ENCODE peak calls at places on chromosome 18, in nine cellular contexts. One of them, this sample, is unnamed.
A peak's percentile ranks its signal among the peaks of the same experiment; 100 is the strongest.

GRCh38 chr18:68244786-68245185 is 470.1 kb downstream of the TMX3 start:
- DNase-seq in endothelial cell: no peak
- DNase-seq in upper lobe of left lung: no peak
- DNase-seq in neural progenitor cell: no peak
- DNase-seq in colonic mucosa: no peak
- DNase-seq in AG04450: no peak
- DNase-seq in stomach: no peak
- DNase-seq in lower lobe of right lung: no peak
- DNase-seq in PC-9: no peak
- DNase-seq in this sample: peak; percentile 73

GRCh38 chr18:37754141-37754540 is 188.5 kb upstream of the CELF4 start:
- DNase-seq in PC-9: no peak
- DNase-seq in lower lobe of right lung: no peak
- DNase-seq in upper lobe of left lung: peak; percentile 30
- DNase-seq in stomach: no peak
- DNase-seq in neural progenitor cell: no peak
- DNase-seq in endothelial cell: no peak
- DNase-seq in colonic mucosa: no peak
- DNase-seq in AG04450: no peak
- DNase-seq in this sample: no peak

GRCh38 chr18:9103488-9103887 is 989 bp downstream of the NDUFV2 start:
- DNase-seq in neural progenitor cell: no peak
- DNase-seq in upper lobe of left lung: no peak
- DNase-seq in PC-9: no peak
- DNase-seq in lower lobe of right lung: no peak
- DNase-seq in colonic mucosa: no peak
- DNase-seq in AG04450: no peak
- DNase-seq in stomach: no peak
- DNase-seq in endothelial cell: no peak
- DNase-seq in this sample: no peak

GRCh38 chr18:56468379-56468778 is 170.0 kb downstream of the TXNL1 start:
- DNase-seq in upper lobe of left lung: no peak
- DNase-seq in stomach: no peak
- DNase-seq in endothelial cell: no peak
- DNase-seq in PC-9: no peak
- DNase-seq in neural progenitor cell: no peak
- DNase-seq in lower lobe of right lung: no peak
- DNase-seq in colonic mucosa: no peak
- DNase-seq in AG04450: no peak
- DNase-seq in this sample: no peak

GRCh38 chr18:56515522-56515921 is 122.9 kb downstream of the TXNL1 start:
- DNase-seq in endothelial cell: no peak
- DNase-seq in PC-9: no peak
- DNase-seq in upper lobe of left lung: no peak
- DNase-seq in stomach: no peak
- DNase-seq in neural progenitor cell: no peak
- DNase-seq in colonic mucosa: no peak
- DNase-seq in AG04450: no peak
- DNase-seq in lower lobe of right lung: no peak
- DNase-seq in this sample: no peak

GRCh38 chr18:59631583-59632181 is 65.5 kb downstream of the CCBE1 start:
- DNase-seq in lower lobe of right lung: no peak
- DNase-seq in upper lobe of left lung: no peak
- DNase-seq in colonic mucosa: no peak
- DNase-seq in neural progenitor cell: peak; percentile 69
- DNase-seq in stomach: no peak
- DNase-seq in AG04450: no peak
- DNase-seq in PC-9: no peak
- DNase-seq in endothelial cell: peak; percentile 38
- DNase-seq in this sample: no peak

GRCh38 chr18:12744103-12744502 is 41.3 kb downstream of the PSMG2 start:
- DNase-seq in endothelial cell: no peak
- DNase-seq in lower lobe of right lung: no peak
- DNase-seq in AG04450: peak; percentile 47
- DNase-seq in stomach: no peak
- DNase-seq in upper lobe of left lung: no peak
- DNase-seq in colonic mucosa: no peak
- DNase-seq in neural progenitor cell: no peak
- DNase-seq in PC-9: no peak
- DNase-seq in this sample: no peak

GRCh38 chr18:67400502-67401117 is 115.9 kb downstream of the DSEL start:
- DNase-seq in colonic mucosa: no peak
- DNase-seq in upper lobe of left lung: no peak
- DNase-seq in stomach: no peak
- DNase-seq in endothelial cell: no peak
- DNase-seq in PC-9: no peak
- DNase-seq in AG04450: no peak
- DNase-seq in neural progenitor cell: no peak
- DNase-seq in lower lobe of right lung: no peak
- DNase-seq in this sample: peak; percentile 38

GRCh38 chr18:58862851-58863538 is 1.7 kb upstream of the ZNF532 start:
- DNase-seq in endothelial cell: peak; percentile 22
- DNase-seq in colonic mucosa: peak; percentile 39
- DNase-seq in lower lobe of right lung: peak; percentile 51
- DNase-seq in neural progenitor cell: peak; percentile 66
- DNase-seq in PC-9: peak; percentile 18
- DNase-seq in stomach: peak; percentile 27
- DNase-seq in AG04450: no peak
- DNase-seq in upper lobe of left lung: no peak
- DNase-seq in this sample: no peak

GRCh38 chr18:76923485-76924085 is 101.2 kb downstream of the ZNF236 start:
- DNase-seq in endothelial cell: peak; percentile 58
- DNase-seq in colonic mucosa: no peak
- DNase-seq in neural progenitor cell: peak; percentile 46
- DNase-seq in lower lobe of right lung: no peak
- DNase-seq in upper lobe of left lung: no peak
- DNase-seq in stomach: no peak
- DNase-seq in AG04450: no peak
- DNase-seq in PC-9: peak; percentile 8
- DNase-seq in this sample: no peak

GRCh38 chr18:56139792-56140254 is 498.6 kb downstream of the TXNL1 start:
- DNase-seq in endothelial cell: no peak
- DNase-seq in colonic mucosa: no peak
- DNase-seq in PC-9: no peak
- DNase-seq in upper lobe of left lung: no peak
- DNase-seq in neural progenitor cell: no peak
- DNase-seq in AG04450: peak; percentile 72
- DNase-seq in lower lobe of right lung: no peak
- DNase-seq in stomach: peak; percentile 27
- DNase-seq in this sample: peak; percentile 74

GRCh38 chr18:8709248-8710059 is 4.1 kb downstream of the MTCL1 start:
- DNase-seq in AG04450: no peak
- DNase-seq in endothelial cell: no peak
- DNase-seq in stomach: no peak
- DNase-seq in PC-9: no peak
- DNase-seq in upper lobe of left lung: no peak
- DNase-seq in neural progenitor cell: no peak
- DNase-seq in colonic mucosa: no peak
- DNase-seq in lower lobe of right lung: no peak
- DNase-seq in this sample: no peak

GRCh38 chr18:36769172-36769571 is 59.6 kb downstream of the TPGS2 start:
- DNase-seq in colonic mucosa: no peak
- DNase-seq in endothelial cell: no peak
- DNase-seq in AG04450: no peak
- DNase-seq in stomach: no peak
- DNase-seq in neural progenitor cell: no peak
- DNase-seq in upper lobe of left lung: no peak
- DNase-seq in PC-9: no peak
- DNase-seq in lower lobe of right lung: no peak
- DNase-seq in this sample: no peak

DNA sequence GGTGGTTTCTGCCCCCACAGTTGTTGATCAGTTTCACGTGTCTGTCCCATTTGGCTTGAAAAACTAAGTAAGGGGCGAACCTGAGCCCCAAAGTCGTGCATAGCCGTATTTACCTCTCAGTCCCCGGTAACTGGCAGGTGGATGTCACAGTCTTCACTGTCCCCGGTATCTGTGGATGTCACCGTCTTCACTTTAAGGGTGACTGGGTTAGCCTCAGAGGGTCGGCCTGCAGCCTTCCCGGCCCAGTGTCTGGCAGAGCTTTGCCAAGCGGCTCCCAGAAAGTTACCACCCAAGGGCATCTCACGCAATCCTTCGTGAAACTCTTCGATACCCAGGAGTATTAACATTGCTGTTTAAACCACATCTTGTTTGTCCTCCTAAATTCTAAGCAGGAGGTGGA is 125.3 kb upstream of the CTDP1 start:
- DNase-seq in AG04450: no peak
- DNase-seq in stomach: no peak
- DNase-seq in PC-9: no peak
- DNase-seq in colonic mucosa: no peak
- DNase-seq in upper lobe of left lung: no peak
- DNase-seq in neural progenitor cell: no peak
- DNase-seq in endothelial cell: no peak
- DNase-seq in lower lobe of right lung: no peak
- DNase-seq in this sample: no peak
- TF ChIP-seq CTCF in AG04450: no peak
- TF ChIP-seq CTCF in stomach: no peak
- TF ChIP-seq CTCF in PC-9: no peak
- TF ChIP-seq CTCF in colonic mucosa: no peak
- TF ChIP-seq CTCF in upper lobe of left lung: no peak
- TF ChIP-seq CTCF in neural progenitor cell: no peak
- TF ChIP-seq CTCF in endothelial cell: no peak
- TF ChIP-seq CTCF in lower lobe of right lung: no peak
- TF ChIP-seq CTCF in this sample: no peak

GRCh38 chr18:4672152-4672551 is 217.0 kb upstream of the DLGAP1 start:
- DNase-seq in AG04450: no peak
- DNase-seq in lower lobe of right lung: no peak
- DNase-seq in neural progenitor cell: no peak
- DNase-seq in colonic mucosa: no peak
- DNase-seq in upper lobe of left lung: no peak
- DNase-seq in endothelial cell: no peak
- DNase-seq in stomach: no peak
- DNase-seq in PC-9: no peak
- DNase-seq in this sample: no peak

DNA sequence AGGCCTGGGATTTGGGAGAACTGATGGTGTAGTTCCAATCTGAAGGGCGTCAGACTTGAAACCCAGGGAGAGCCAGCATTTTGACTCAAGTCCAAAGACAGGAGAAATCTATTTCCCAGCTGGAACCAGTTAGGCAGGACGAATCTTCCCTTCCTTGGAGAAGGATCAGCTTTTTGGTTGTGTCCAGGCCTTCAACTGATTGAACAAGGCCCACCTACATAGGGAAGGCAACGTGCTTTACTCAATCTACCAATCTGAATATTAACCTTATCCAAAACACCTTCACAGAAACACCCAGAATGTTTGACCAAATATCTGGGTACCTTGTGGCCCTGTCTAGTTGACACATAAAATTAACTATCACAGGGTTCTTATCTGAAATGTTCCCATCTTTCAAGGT is 221.9 kb upstream of the DLGAP1 start:
- DNase-seq in neural progenitor cell: no peak
- DNase-seq in PC-9: no peak
- DNase-seq in AG04450: no peak
- DNase-seq in colonic mucosa: no peak
- DNase-seq in lower lobe of right lung: no peak
- DNase-seq in upper lobe of left lung: no peak
- DNase-seq in stomach: no peak
- DNase-seq in endothelial cell: no peak
- DNase-seq in this sample: no peak
- TF ChIP-seq CTCF in neural progenitor cell: no peak
- TF ChIP-seq CTCF in PC-9: no peak
- TF ChIP-seq CTCF in AG04450: no peak
- TF ChIP-seq CTCF in colonic mucosa: no peak
- TF ChIP-seq CTCF in lower lobe of right lung: no peak
- TF ChIP-seq CTCF in upper lobe of left lung: no peak
- TF ChIP-seq CTCF in stomach: no peak
- TF ChIP-seq CTCF in endothelial cell: no peak
- TF ChIP-seq CTCF in this sample: no peak

GRCh38 chr18:32669549-32670165 is 103.2 kb downstream of the KLHL14 start:
- DNase-seq in lower lobe of right lung: no peak
- DNase-seq in upper lobe of left lung: no peak
- DNase-seq in PC-9: no peak
- DNase-seq in endothelial cell: no peak
- DNase-seq in AG04450: no peak
- DNase-seq in neural progenitor cell: no peak
- DNase-seq in stomach: no peak
- DNase-seq in colonic mucosa: no peak
- DNase-seq in this sample: no peak
- TF ChIP-seq CTCF in lower lobe of right lung: no peak
- TF ChIP-seq CTCF in upper lobe of left lung: no peak
- TF ChIP-seq CTCF in PC-9: no peak
- TF ChIP-seq CTCF in endothelial cell: peak; percentile 51
- TF ChIP-seq CTCF in AG04450: peak; percentile 6
- TF ChIP-seq CTCF in neural progenitor cell: peak; percentile 36
- TF ChIP-seq CTCF in stomach: no peak
- TF ChIP-seq CTCF in colonic mucosa: no peak
- TF ChIP-seq CTCF in this sample: no peak

GRCh38 chr18:45850021-45850420 is 24.5 kb downstream of the SIGLEC15 start:
- DNase-seq in upper lobe of left lung: no peak
- DNase-seq in neural progenitor cell: peak; percentile 42
- DNase-seq in PC-9: no peak
- DNase-seq in colonic mucosa: no peak
- DNase-seq in lower lobe of right lung: no peak
- DNase-seq in stomach: no peak
- DNase-seq in AG04450: no peak
- DNase-seq in endothelial cell: no peak
- DNase-seq in this sample: no peak
- TF ChIP-seq CTCF in upper lobe of left lung: no peak
- TF ChIP-seq CTCF in neural progenitor cell: peak; percentile 45
- TF ChIP-seq CTCF in PC-9: peak; percentile 49
- TF ChIP-seq CTCF in colonic mucosa: no peak
- TF ChIP-seq CTCF in lower lobe of right lung: no peak
- TF ChIP-seq CTCF in stomach: no peak
- TF ChIP-seq CTCF in AG04450: peak; percentile 41
- TF ChIP-seq CTCF in endothelial cell: no peak
- TF ChIP-seq CTCF in this sample: peak; percentile 44

GRCh38 chr18:10230072-10230471 is 224.4 kb upstream of the APCDD1 start:
- DNase-seq in AG04450: peak; percentile 4
- DNase-seq in lower lobe of right lung: no peak
- DNase-seq in endothelial cell: no peak
- DNase-seq in stomach: no peak
- DNase-seq in neural progenitor cell: no peak
- DNase-seq in colonic mucosa: no peak
- DNase-seq in PC-9: no peak
- DNase-seq in upper lobe of left lung: no peak
- DNase-seq in this sample: peak; percentile 46
- TF ChIP-seq CTCF in AG04450: no peak
- TF ChIP-seq CTCF in lower lobe of right lung: no peak
- TF ChIP-seq CTCF in endothelial cell: no peak
- TF ChIP-seq CTCF in stomach: no peak
- TF ChIP-seq CTCF in neural progenitor cell: no peak
- TF ChIP-seq CTCF in colonic mucosa: no peak
- TF ChIP-seq CTCF in PC-9: peak; percentile 30
- TF ChIP-seq CTCF in upper lobe of left lung: no peak
- TF ChIP-seq CTCF in this sample: peak; percentile 41

This sample was measured in AG04449.